ENCODE peak calls at places on chromosome 9, in nine cellular contexts. A, M, J, O, W, D, E, C and R are unnamed samples.

GRCh38 chr9:33287087-33287490 is 3.2 kb upstream of the NFX1 start:
- DNase-seq in A (no peak), M (peak), J (peak), O (no peak), W (peak), D (no peak), E (peak), C (peak), R (no peak)

GRCh38 chr9:38008168-38009034 is 60.6 kb downstream of the SHB start:
- DNase-seq in A (peak), M (peak), J (no peak), O (no peak), W (peak), D (peak), E (peak), C (peak), R (no peak)

GRCh38 chr9:89474939-89475338 is 23.0 kb downstream of the SEMA4D start:
- DNase-seq in A (no peak), M (no peak), J (no peak), O (peak), W (no peak), D (no peak), E (no peak), C (no peak), R (no peak)

GRCh38 chr9:18822850-18823249 is 210.2 kb downstream of the SAXO1 start:
- DNase-seq in A (no peak), M (no peak), J (no peak), O (no peak), W (no peak), D (no peak), E (no peak), C (no peak), R (no peak)

GRCh38 chr9:131275332-131276106 is 791 bp downstream of the FAM78A start:
- DNase-seq in A (no peak), M (no peak), J (no peak), O (no peak), W (no peak), D (no peak), E (peak), C (peak), R (no peak)

GRCh38 chr9:88339322-88339721 is 48.9 kb upstream of the SPIN1 start:
- DNase-seq in A (no peak), M (no peak), J (no peak), O (no peak), W (no peak), D (no peak), E (no peak), C (no peak), R (no peak)

GRCh38 chr9:77453857-77454647 is 194.1 kb downstream of the GNA14 start:
- DNase-seq in A (no peak), M (no peak), J (no peak), O (no peak), W (no peak), D (no peak), E (peak), C (no peak), R (no peak)

GRCh38 chr9:82404484-82405280 is 416.1 kb downstream of the SPATA31D1 start:
- DNase-seq in A (no peak), M (no peak), J (no peak), O (no peak), W (no peak), D (no peak), E (no peak), C (no peak), R (no peak)

GRCh38 chr9:136297016-136297691 is 6.7 kb downstream of the CCDC187 start:
- DNase-seq in A (no peak), M (no peak), J (no peak), O (no peak), W (no peak), D (peak), E (no peak), C (no peak), R (no peak)

GRCh38 chr9:128420651-128421473 is at the start of gene CERCAM:
- DNase-seq in A (peak), M (no peak), J (peak), O (peak), W (peak), D (peak), E (peak), C (peak), R (no peak)

GRCh38 chr9:134592018-134592818 is 49.4 kb upstream of the COL5A1 start:
- DNase-seq in A (no peak), M (peak), J (no peak), O (peak), W (peak), D (no peak), E (peak), C (peak), R (peak)

GRCh38 chr9:94872921-94873511 is 146.5 kb downstream of the AOPEP start:
- DNase-seq in A (no peak), M (no peak), J (no peak), O (no peak), W (peak), D (no peak), E (no peak), C (no peak), R (no peak)

GRCh38 chr9:19498015-19498414 is 89.2 kb downstream of the ACER2 start:
- DNase-seq in A (no peak), M (no peak), J (no peak), O (no peak), W (no peak), D (no peak), E (no peak), C (no peak), R (no peak)

GRCh38 chr9:36625006-36625600 is 52.4 kb downstream of the MELK start:
- DNase-seq in A (no peak), M (peak), J (no peak), O (peak), W (peak), D (no peak), E (no peak), C (no peak), R (no peak)

GRCh38 chr9:87443461-87443860 is 54.2 kb upstream of the DAPK1 start:
- DNase-seq in A (no peak), M (no peak), J (no peak), O (no peak), W (no peak), D (no peak), E (no peak), C (no peak), R (no peak)

GRCh38 chr9:95587071-95587964 is 70.5 kb upstream of the PTCH1 start:
- DNase-seq in A (no peak), M (no peak), J (no peak), O (no peak), W (peak), D (no peak), E (no peak), C (no peak), R (no peak)

GRCh38 chr9:126621919-126622735 is 8.4 kb downstream of the LMX1B start:
- DNase-seq in A (no peak), M (no peak), J (no peak), O (no peak), W (no peak), D (no peak), E (peak), C (peak), R (no peak)
- H3K4me3 ChIP-seq in A (no peak), M (no peak), J (no peak), O (no peak), W (no peak), D (no peak), E (no peak), C (no peak), R (no peak)

DNA sequence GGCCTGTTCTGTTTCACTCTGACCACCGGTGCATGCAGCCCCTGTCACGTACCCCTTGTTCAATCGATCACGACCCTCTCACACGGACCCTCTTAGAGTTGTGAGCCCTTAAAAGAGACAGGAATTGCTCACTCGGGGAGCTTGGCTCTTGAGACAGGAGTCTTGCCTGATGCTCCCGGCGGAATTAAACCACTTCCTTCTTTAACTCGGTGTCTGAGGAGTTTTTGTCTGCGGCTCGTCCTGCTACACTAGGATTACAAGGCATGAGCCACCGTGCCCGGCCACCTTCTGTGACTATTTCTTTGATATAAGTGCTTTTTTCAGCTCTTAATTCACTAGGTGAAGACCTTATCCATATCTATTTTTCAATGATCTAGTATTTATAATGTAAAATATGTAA is 167.5 kb downstream of the TTC39B start:
- DNase-seq in A (no peak), M (no peak), J (no peak), O (no peak), W (no peak), D (no peak), E (peak), C (no peak), R (no peak)
- H3K4me3 ChIP-seq in A (no peak), M (no peak), J (no peak), O (no peak), W (no peak), D (no peak), E (no peak), C (no peak), R (no peak)

GRCh38 chr9:93459432-93459847 is 6.1 kb upstream of the FAM120AOS start:
- DNase-seq in A (no peak), M (no peak), J (no peak), O (no peak), W (no peak), D (no peak), E (no peak), C (no peak), R (no peak)

GRCh38 chr9:93461810-93462209 is 8.4 kb upstream of the FAM120AOS start:
- DNase-seq in A (no peak), M (no peak), J (no peak), O (no peak), W (no peak), D (no peak), E (no peak), C (no peak), R (no peak)

GRCh38 chr9:93463638-93464248 is 10.4 kb upstream of the FAM120AOS start:
- DNase-seq in A (no peak), M (no peak), J (no peak), O (no peak), W (no peak), D (no peak), E (no peak), C (no peak), R (no peak)

GRCh38 chr9:93460689-93461413 is 7.5 kb upstream of the FAM120AOS start:
- DNase-seq in A (no peak), M (no peak), J (no peak), O (no peak), W (no peak), D (no peak), E (no peak), C (no peak), R (no peak)

DNA sequence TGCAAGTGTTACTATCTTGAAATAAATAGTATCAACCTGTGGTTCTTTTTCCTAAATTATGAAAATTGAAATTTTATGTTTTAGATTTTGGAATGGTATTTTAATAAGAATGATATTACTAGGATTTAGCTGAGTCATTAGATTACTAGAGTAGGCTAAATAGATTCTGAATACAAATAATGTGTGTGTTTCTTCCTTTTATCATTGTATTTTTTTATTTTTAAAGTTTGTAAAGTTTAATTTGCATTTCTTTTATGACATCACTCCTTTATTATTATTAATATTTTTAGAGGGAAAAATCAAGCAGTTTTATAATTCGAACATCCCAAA is 8.0 kb upstream of the FAM120AOS start:
- DNase-seq in A (no peak), M (no peak), J (no peak), O (no peak), W (no peak), D (no peak), E (no peak), C (no peak), R (no peak)
- H3K4me3 ChIP-seq in A (no peak), M (no peak), J (no peak), O (no peak), W (no peak), D (no peak), E (no peak), C (no peak), R (no peak)

DNA sequence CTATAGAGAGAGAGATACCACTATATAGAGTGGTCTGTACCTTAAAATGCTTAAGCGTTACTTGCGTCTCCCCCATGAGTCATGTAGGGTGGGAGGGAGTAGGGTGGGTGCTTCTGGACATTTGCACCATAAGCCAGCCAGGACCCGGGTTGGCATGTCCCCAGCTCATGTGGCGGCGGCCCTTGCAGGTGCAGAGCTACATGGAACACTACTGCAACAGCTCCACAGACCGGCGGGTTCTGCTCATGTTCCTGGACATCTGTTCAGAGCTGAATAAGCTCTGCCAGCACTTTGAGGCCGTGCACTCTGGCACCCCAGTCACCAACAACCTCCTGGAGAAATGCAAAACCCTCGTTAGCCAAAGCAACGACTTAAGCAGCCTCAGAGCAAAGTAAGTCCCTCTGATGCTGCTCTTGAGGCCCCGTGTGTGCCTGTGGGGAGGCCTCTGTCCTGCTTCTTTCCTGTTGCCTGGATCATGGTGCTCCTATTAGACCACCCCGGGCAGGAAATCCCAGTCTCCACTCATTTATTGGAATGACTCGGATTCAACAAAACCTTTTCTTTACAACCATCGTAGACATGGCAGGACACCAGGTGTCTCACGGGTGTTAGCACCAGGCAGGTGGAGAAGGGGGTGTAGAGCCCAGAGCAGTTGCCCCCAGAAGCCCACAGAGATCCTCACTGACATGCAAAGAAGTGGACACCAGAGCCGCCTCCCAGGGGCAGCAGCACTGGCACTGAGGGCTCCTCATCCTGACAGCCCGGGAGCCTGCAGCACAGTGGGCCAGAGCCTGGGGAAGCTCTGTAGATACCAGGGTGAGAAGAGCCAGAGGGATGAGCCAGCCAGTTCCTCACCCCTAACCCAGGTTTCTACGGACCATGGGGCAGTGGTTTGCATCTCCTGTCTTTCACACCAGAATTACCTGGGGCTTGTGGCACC is 8.8 kb downstream of the SPACA9 start:
- DNase-seq in A (no peak), M (no peak), J (no peak), O (no peak), W (no peak), D (no peak), E (no peak), C (no peak), R (no peak)
- H3K4me3 ChIP-seq in A (no peak), M (no peak), J (no peak), O (no peak), W (no peak), D (no peak), E (no peak), C (no peak), R (no peak)

GRCh38 chr9:16867571-16868311 is 2.7 kb downstream of the BNC2 start:
- DNase-seq in A (no peak), M (no peak), J (no peak), O (peak), W (peak), D (no peak), E (no peak), C (peak), R (no peak)
- H3K4me3 ChIP-seq in A (no peak), M (peak), J (no peak), O (peak), W (no peak), D (peak), E (no peak), C (no peak), R (no peak)